ENCODE peak calls at places on chromosomes 2 and 18, in four cellular contexts. C is tibial artery, I is mucosa of descending colon, U is stomach. Q is an unnamed sample. For H3K9me3, the result is how much of the 10 kb centered on the place peaks cover.

GRCh38 chr18:58361212-58361611 is 267.7 kb downstream of the ALPK2 start:
- DNase-seq in C (no peak), I (no peak), U (no peak), Q (no peak)

GRCh38 chr18:11570770-11571169 is 38.6 kb upstream of the SLC35G4 start:
- DNase-seq in C (no peak), I (no peak), U (no peak), Q (no peak)

GRCh38 chr2:241989074-241989473 is 119.5 kb downstream of the RTP5 start:
- DNase-seq in C (no peak), I (no peak), U (peak), Q (peak)

GRCh38 chr2:158782616-158783015 is 12.5 kb upstream of the DAPL1 start:
- DNase-seq in C (no peak), I (no peak), U (no peak), Q (no peak)

GRCh38 chr18:13558790-13559189 is 167.6 kb downstream of the FAM210A start:
- DNase-seq in C (no peak), I (no peak), U (no peak), Q (no peak)

GRCh38 chr2:12579018-12579417 is 137.7 kb upstream of the TRIB2 start:
- DNase-seq in C (no peak), I (no peak), U (no peak), Q (no peak)

GRCh38 chr18:45201489-45201888 is 413.8 kb upstream of the SLC14A2 start:
- DNase-seq in C (no peak), I (no peak), U (no peak), Q (no peak)

GRCh38 chr2:200677721-200678532 is 92.1 kb downstream of the AOX1 start:
- DNase-seq in C (peak), I (no peak), U (no peak), Q (no peak)

GRCh38 chr2:221792971-221793670 is 221.0 kb upstream of the EPHA4 start:
- DNase-seq in C (no peak), I (no peak), U (no peak), Q (no peak)

GRCh38 chr2:190277234-190278112 is 42.2 kb downstream of the HIBCH start:
- DNase-seq in C (no peak), I (no peak), U (no peak), Q (no peak)

GRCh38 chr2:16604236-16604635 is 61.4 kb downstream of the CYRIA start:
- DNase-seq in C (no peak), I (no peak), U (no peak), Q (no peak)

GRCh38 chr2:3329491-3329890 is 48.1 kb downstream of the EIPR1 start:
- DNase-seq in C (no peak), I (no peak), U (no peak), Q (no peak)

GRCh38 chr18:41072946-41073345 is 882.1 kb upstream of the PIK3C3 start:
- DNase-seq in C (no peak), I (no peak), U (no peak), Q (no peak)

GRCh38 chr18:4241218-4241617 is 213.9 kb downstream of the DLGAP1 start:
- DNase-seq in C (no peak), I (no peak), U (no peak), Q (no peak)

GRCh38 chr2:105117565-105117964 is 79.7 kb downstream of the MRPS9 start:
- DNase-seq in C (no peak), I (no peak), U (no peak), Q (no peak)

GRCh38 chr2:178109813-178110212 is 2.4 kb upstream of the RBM45 start:
- DNase-seq in C (no peak), I (no peak), U (no peak), Q (no peak)

GRCh38 chr2:239310401-239311061 is 90.3 kb downstream of the HDAC4 start:
- DNase-seq in C (peak), I (no peak), U (peak), Q (no peak)

GRCh38 chr2:73611867-73612266 is 30.4 kb downstream of the NAT8 start:
- DNase-seq in C (no peak), I (no peak), U (no peak), Q (no peak)

GRCh38 chr2:19775315-19775714 is 126.5 kb downstream of the TTC32 start:
- DNase-seq in C (no peak), I (no peak), U (no peak), Q (no peak)

GRCh38 chr2:234377761-234378341 is 119.0 kb downstream of the ARL4C start:
- DNase-seq in C (no peak), I (no peak), U (no peak), Q (no peak)

GRCh38 chr2:230671117-230671516 is 41.5 kb upstream of the CAB39 start:
- DNase-seq in C (no peak), I (no peak), U (no peak), Q (no peak)

GRCh38 chr18:76494181-76494540 is 881 bp downstream of the ZNF516 start:
- DNase-seq in C (no peak), I (peak), U (no peak), Q (peak)

GRCh38 chr2:185511925-185512324 is 226.7 kb upstream of the FSIP2 start:
- DNase-seq in C (no peak), I (no peak), U (no peak), Q (no peak)
- H3K9me3 ChIP-seq in C (under half), I (half or more), U (under half), Q (under half)

GRCh38 chr2:108938069-108938710 is 50.8 kb downstream of the EDAR start:
- DNase-seq in C (no peak), I (no peak), U (no peak), Q (no peak)
- TF ChIP-seq CTCF in C (no peak), I (no peak), U (no peak), Q (no peak)

GRCh38 chr2:95382128-95382645 is 20.3 kb upstream of the FAHD2A start:
- DNase-seq in C (peak), I (no peak), U (no peak), Q (no peak)

GRCh38 chr2:95382686-95383634 is 19.5 kb upstream of the FAHD2A start:
- DNase-seq in C (peak), I (no peak), U (no peak), Q (no peak)

GRCh38 chr2:95384854-95385569 is 17.5 kb upstream of the FAHD2A start:
- DNase-seq in C (peak), I (peak), U (peak), Q (no peak)

GRCh38 chr2:95385570-95385984 is 16.9 kb upstream of the FAHD2A start:
- DNase-seq in C (peak), I (no peak), U (peak), Q (no peak)

GRCh38 chr2:95383635-95384027 is 18.9 kb upstream of the FAHD2A start:
- DNase-seq in C (no peak), I (no peak), U (peak), Q (no peak)
- H3K9me3 ChIP-seq in C (under half), I (under half), U (under half), Q (under half)

GRCh38 chr2:35463805-35464596 is 891.6 kb upstream of the CRIM1 start:
- DNase-seq in C (no peak), I (no peak), U (no peak), Q (no peak)
- TF ChIP-seq CTCF in C (no peak), I (no peak), U (no peak), Q (no peak)

GRCh38 chr2:151973013-151973900 is 125.6 kb downstream of the CACNB4 start:
- DNase-seq in C (no peak), I (no peak), U (no peak), Q (no peak)
- H3K9me3 ChIP-seq in C (under half), I (under half), U (under half), Q (under half)

GRCh38 chr2:119672161-119672862 is 6.7 kb upstream of the TMEM177 start:
- DNase-seq in C (no peak), I (no peak), U (no peak), Q (no peak)

GRCh38 chr2:119673796-119674195 is 5.2 kb upstream of the TMEM177 start:
- DNase-seq in C (no peak), I (no peak), U (no peak), Q (no peak)

GRCh38 chr2:119678021-119678656 is 862 bp upstream of the TMEM177 start:
- DNase-seq in C (no peak), I (peak), U (peak), Q (peak)

GRCh38 chr2:119671011-119671410 is 8.0 kb upstream of the TMEM177 start:
- DNase-seq in C (no peak), I (no peak), U (no peak), Q (no peak)

DNA sequence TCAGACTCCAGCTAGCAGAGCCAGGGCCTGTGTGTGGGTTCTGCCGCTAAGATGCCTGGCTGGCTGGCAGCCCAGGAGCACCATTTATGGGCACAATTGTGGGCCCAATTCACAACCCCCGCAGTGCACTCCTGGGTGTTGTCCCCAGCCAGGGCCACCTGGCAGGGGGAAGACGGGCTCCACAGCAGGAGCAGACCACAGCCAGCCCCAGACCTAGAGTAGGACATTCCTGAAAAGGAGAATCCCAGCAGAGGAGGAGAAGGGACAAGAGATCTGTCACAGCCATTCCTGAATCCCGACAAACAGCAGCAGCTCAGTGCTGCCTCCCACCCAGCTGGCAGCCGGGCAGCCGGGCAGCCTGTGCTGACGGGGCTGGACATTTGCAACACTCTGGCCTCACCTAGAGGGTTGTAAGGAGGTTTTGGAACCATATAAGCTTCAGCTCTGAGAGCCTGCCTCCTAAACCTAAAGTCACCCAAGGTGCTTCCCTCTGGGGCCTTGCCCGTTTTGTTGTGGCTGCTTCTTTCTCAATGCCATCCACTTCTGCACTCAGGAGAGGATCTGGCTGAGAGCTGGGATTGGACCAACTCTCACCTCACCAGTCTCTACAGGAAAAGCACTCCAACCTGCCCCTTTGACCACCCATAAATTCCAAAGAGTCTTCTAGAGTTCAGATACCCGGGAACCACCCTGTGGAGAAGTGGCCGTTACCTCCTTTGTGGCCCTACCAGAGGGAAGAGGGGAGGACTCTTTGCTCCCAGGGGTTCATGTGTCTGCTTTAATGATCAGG is 4.1 kb upstream of the TMEM177 start:
- DNase-seq in C (peak), I (no peak), U (no peak), Q (no peak)
- TF ChIP-seq CTCF in C (no peak), I (no peak), U (no peak), Q (no peak)

GRCh38 chr2:183780072-183780471 is 655.8 kb downstream of the NUP35 start:
- DNase-seq in C (no peak), I (no peak), U (no peak), Q (no peak)

GRCh38 chr2:183782436-183782835 is 658.2 kb downstream of the NUP35 start:
- DNase-seq in C (no peak), I (no peak), U (no peak), Q (no peak)
- H3K9me3 ChIP-seq in C (under half), I (under half), U (under half), Q (under half)

GRCh38 chr2:83071914-83072313 is 1387.2 kb downstream of the SUCLG1 start:
- DNase-seq in C (no peak), I (no peak), U (no peak), Q (no peak)
- TF ChIP-seq CTCF in C (no peak), I (no peak), U (no peak), Q (no peak)